ENCODE peak calls at places on chromosomes 7 and 10, in five cellular contexts. W, G, K, B and H are unnamed samples. For H3K9me3, the result is how much of the 10 kb centered on the place peaks cover.

GRCh38 chr10:102627141-102627445 is 17.2 kb upstream of the TRIM8 start:
- DNase-seq in B (no peak), W (no peak), K (no peak), G (no peak), H (no peak)

GRCh38 chr7:100802951-100803350 is 24.4 kb downstream of the EPHB4 start:
- DNase-seq in K (no peak), G (no peak), B (no peak), W (no peak), H (no peak)

GRCh38 chr7:40133561-40134427 is 628 bp downstream of the MPLKIP start:
- DNase-seq in G (no peak), K (no peak), W (no peak), B (no peak), H (no peak)

GRCh38 chr7:41994046-41994745 is 242.8 kb downstream of the GLI3 start:
- DNase-seq in W (no peak), K (no peak), B (no peak), G (no peak), H (no peak)

GRCh38 chr7:141558544-141559183 is 7.5 kb downstream of the AGK start:
- DNase-seq in B (no peak), K (no peak), W (no peak), G (peak), H (no peak)

GRCh38 chr10:11853468-11853867 is 30.3 kb downstream of the PROSER2 start:
- DNase-seq in G (no peak), K (peak), W (no peak), B (no peak), H (no peak)

GRCh38 chr10:10397906-10398305 is 619.8 kb upstream of the CELF2 start:
- DNase-seq in B (no peak), K (no peak), W (no peak), G (no peak), H (no peak)

GRCh38 chr10:77168861-77169260 is 468.7 kb downstream of the KCNMA1 start:
- DNase-seq in W (no peak), G (no peak), B (no peak), K (no peak), H (no peak)

GRCh38 chr7:101882595-101883564 is 65.5 kb downstream of the CUX1 start:
- DNase-seq in W (peak), B (no peak), K (peak), G (no peak), H (peak)
- H3K27ac ChIP-seq in W (peak), B (no peak), K (peak), G (no peak), H (peak)

GRCh38 chr7:14389052-14389988 is 399.9 kb upstream of the ETV1 start:
- DNase-seq in G (no peak), K (no peak), W (no peak), B (no peak), H (no peak)
- H3K9me3 ChIP-seq in G (under half), K (under half), W (under half), B (under half), H (under half)

DNA sequence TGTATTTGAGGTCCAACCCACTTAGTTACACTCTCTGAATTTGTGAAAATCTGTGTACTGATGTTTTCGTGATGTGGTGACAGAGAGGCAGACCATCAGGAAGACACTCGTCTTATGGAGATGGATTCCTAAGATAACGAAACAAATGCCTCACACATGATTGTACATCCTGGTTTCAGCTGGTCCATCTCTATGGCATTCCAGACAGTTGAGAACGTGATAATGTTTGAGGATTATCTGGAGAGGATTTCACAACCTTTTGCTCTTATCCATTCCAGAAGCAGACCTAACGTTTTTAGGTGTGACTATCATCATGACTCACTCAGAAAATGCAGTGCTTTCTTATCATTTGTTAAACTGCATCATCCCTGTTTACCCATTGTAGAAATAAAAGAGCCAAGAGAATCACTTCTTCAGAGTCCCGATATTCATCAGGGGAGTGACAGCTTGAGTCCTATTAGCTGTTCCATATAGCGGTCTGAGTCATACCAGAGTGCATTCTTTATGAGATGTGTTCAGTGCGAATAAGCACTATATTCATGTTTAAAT is 74.5 kb downstream of the BMPER start:
- DNase-seq in B (no peak), G (no peak), W (no peak), K (no peak), H (no peak)
- H3K27ac ChIP-seq in B (no peak), G (no peak), W (no peak), K (no peak), H (no peak)

GRCh38 chr10:123603130-123603529 is 63.0 kb upstream of the GPR26 start:
- DNase-seq in W (no peak), B (no peak), G (no peak), K (no peak), H (no peak)

GRCh38 chr10:123595661-123596060 is 70.5 kb upstream of the GPR26 start:
- DNase-seq in W (no peak), B (no peak), K (no peak), G (no peak), H (no peak)

GRCh38 chr10:123597676-123598075 is 68.5 kb upstream of the GPR26 start:
- DNase-seq in K (no peak), W (no peak), B (no peak), G (no peak), H (no peak)

GRCh38 chr10:123599366-123599849 is 66.7 kb upstream of the GPR26 start:
- DNase-seq in K (no peak), B (no peak), G (no peak), W (no peak), H (no peak)

DNA sequence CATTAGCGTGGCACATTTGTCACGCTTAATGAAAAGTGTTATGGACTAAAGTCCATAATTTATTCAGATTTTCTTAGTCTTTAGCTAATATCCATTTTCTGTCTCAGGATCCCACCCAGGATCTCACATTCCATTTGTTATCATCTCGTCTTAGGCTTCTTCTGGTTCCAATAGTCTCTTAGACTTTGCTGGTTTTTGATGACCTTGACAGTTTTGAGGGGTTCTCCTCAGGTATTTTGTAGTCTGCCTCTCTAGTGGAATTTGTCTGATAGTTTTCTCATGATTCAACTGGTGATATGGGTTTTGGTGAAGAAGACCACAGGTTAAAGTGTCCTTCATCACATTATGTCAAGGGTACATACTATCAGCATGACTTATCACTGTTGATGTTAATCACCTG is 66.0 kb upstream of the GPR26 start:
- DNase-seq in K (no peak), B (no peak), G (no peak), W (no peak), H (no peak)
- H3K9me3 ChIP-seq in K (under half), B (under half), G (under half), W (under half), H (under half)

DNA sequence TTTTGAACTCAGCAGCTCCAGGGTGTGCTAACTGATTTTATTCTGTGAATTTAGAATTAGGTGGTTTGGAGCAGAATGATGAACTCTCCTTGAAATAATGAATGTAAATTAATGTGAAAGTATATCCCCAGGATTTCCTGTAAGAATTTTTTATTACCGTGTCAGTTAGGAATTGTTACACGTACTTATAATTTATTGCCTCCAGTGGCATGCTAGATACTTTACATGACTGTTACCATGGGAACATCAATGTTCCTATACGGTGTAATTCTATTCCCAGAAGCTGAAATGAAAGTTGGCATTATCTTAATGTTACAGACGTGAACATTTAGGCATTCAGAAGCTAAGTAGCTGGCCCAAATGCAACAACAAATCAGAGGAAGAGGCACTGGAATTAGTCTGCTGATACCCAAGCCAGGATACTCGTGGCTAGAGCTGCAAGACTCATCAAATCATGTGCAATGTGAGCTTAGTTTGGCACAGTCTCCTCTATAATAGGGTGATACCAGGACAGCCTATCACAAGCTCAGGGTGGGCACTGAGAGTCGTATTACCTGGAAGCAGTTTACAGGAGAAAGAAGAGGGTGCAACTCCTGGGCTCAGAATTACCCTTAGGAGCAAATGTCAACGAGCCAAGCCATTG is 30.0 kb upstream of the PRKAR2B start:
- DNase-seq in K (no peak), B (no peak), W (no peak), G (no peak), H (no peak)
- H3K27ac ChIP-seq in K (no peak), B (no peak), W (no peak), G (no peak), H (no peak)

GRCh38 chr7:68185641-68186040 is 1189.0 kb downstream of the TYW1 start:
- DNase-seq in W (no peak), K (no peak), G (no peak), B (no peak), H (no peak)
- H3K9me3 ChIP-seq in W (under half), K (under half), G (under half), B (under half), H (under half)

GRCh38 chr7:2714636-2715035 is 26.6 kb downstream of the AMZ1 start:
- DNase-seq in B (no peak), K (no peak), G (no peak), W (no peak), H (no peak)
- H3K27ac ChIP-seq in B (no peak), K (no peak), G (no peak), W (no peak), H (no peak)